ENCODE peak calls at places on chromosomes 13 and 19, in seven cellular contexts. P is transverse colon, V is uterus, R is HCT116, Z is gastrocnemius medialis, S is heart left ventricle, I is Peyer's patch. Q is an unnamed sample.

GRCh38 chr13:19781526-19781925 is 1.2 kb downstream of the PSPC1 start:
- DNase-seq in P (no peak), Z (no peak), R (no peak), S (no peak), I (peak), V (no peak), Q (no peak)

GRCh38 chr19:42048992-42049391 is 21.0 kb downstream of the GRIK5 start:
- DNase-seq in V (no peak), I (peak), R (no peak), P (peak), Z (no peak), S (no peak), Q (no peak)

GRCh38 chr19:47735131-47735530 is 10.2 kb upstream of the NOP53 start:
- DNase-seq in P (no peak), S (no peak), V (no peak), R (no peak), Z (no peak), I (no peak), Q (no peak)

GRCh38 chr13:19052931-19053330 is 128.7 kb downstream of the TUBA3C start:
- DNase-seq in S (no peak), I (no peak), Z (no peak), R (no peak), P (no peak), V (no peak), Q (no peak)

GRCh38 chr19:44582581-44583265 is 30.6 kb upstream of the IGSF23 start:
- DNase-seq in Z (no peak), I (peak), S (no peak), V (no peak), R (peak), P (peak), Q (peak)

GRCh38 chr19:47511681-47512080 is 3.2 kb downstream of the NAPA start:
- DNase-seq in I (no peak), R (no peak), P (no peak), V (peak), Z (peak), S (peak), Q (no peak)

GRCh38 chr19:35557539-35558399 is 5.7 kb downstream of the ATP4A start:
- DNase-seq in V (no peak), R (peak), S (peak), I (peak), Z (no peak), P (peak), Q (no peak)

GRCh38 chr13:99153219-99153618 is 47.4 kb upstream of the UBAC2 start:
- DNase-seq in P (no peak), S (no peak), Z (no peak), I (no peak), R (no peak), V (no peak), Q (no peak)

GRCh38 chr13:98657506-98658085 is 80.7 kb upstream of the STK24 start:
- DNase-seq in P (no peak), I (no peak), Z (no peak), S (no peak), V (no peak), R (no peak), Q (no peak)

GRCh38 chr19:16088351-16088984 is 12.2 kb downstream of the TPM4 start:
- DNase-seq in R (no peak), S (no peak), V (peak), P (no peak), Z (no peak), I (no peak), Q (no peak)

GRCh38 chr19:33260628-33261418 is 35.2 kb upstream of the SLC7A10 start:
- DNase-seq in I (no peak), R (no peak), V (no peak), P (no peak), S (no peak), Z (no peak), Q (no peak)

GRCh38 chr13:28655566-28655965 is 3.4 kb upstream of the POMP start:
- DNase-seq in I (no peak), S (no peak), Z (no peak), V (no peak), P (no peak), R (no peak), Q (no peak)

GRCh38 chr13:40780822-40781401 is 8.5 kb upstream of the SLC25A15 start:
- DNase-seq in V (no peak), R (peak), S (no peak), I (peak), P (no peak), Z (no peak), Q (peak)

GRCh38 chr13:44191504-44192171 is 182.0 kb upstream of the SERP2 start:
- DNase-seq in Z (peak), S (no peak), P (peak), I (peak), V (peak), R (peak), Q (no peak)

GRCh38 chr19:12495002-12495802 is 10.6 kb upstream of the ZNF709 start:
- DNase-seq in P (peak), Z (peak), R (no peak), I (peak), V (peak), S (peak), Q (peak)
- TF ChIP-seq POLR2A in P (peak), Z (peak), R (no peak), I (peak), V (peak), S (peak), Q (peak)

DNA sequence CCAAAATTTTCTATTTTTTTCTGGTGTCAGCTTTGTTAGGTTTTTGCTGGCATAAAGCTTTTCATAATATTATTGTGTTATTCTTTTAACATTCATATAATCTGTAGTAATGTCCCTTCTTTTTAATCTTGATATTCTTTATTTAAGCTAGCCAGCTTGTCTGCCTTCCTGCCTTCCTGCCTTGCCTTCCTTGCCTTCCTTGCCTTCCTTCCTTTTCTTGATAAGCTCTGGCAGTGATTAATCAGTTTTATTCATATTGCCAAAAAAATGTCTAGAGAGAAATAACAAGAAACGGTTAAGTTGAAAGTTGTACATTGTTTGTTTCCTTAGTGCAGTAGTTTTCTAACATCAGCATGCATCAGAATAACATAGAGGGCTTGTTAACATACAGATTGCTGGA is 257.5 kb downstream of the MAB21L1 start:
- DNase-seq in P (no peak), V (no peak), I (no peak), R (no peak), S (no peak), Z (no peak), Q (no peak)
- TF ChIP-seq POLR2A in P (no peak), V (no peak), I (no peak), R (no peak), S (no peak), Z (no peak), Q (no peak)

GRCh38 chr19:13843104-13843921 is 33.6 kb upstream of the NANOS3 start:
- DNase-seq in V (peak), P (peak), I (peak), S (no peak), Z (no peak), R (no peak), Q (no peak)

GRCh38 chr19:13839938-13840750 is 36.8 kb upstream of the NANOS3 start:
- DNase-seq in I (peak), S (peak), Z (no peak), R (no peak), V (peak), P (peak), Q (peak)

GRCh38 chr19:13840751-13841338 is 36.1 kb upstream of the NANOS3 start:
- DNase-seq in V (no peak), P (no peak), R (no peak), I (no peak), Z (no peak), S (no peak), Q (no peak)

GRCh38 chr19:13842294-13843103 is 34.4 kb upstream of the NANOS3 start:
- DNase-seq in R (no peak), S (peak), P (peak), V (peak), I (peak), Z (peak), Q (no peak)

DNA sequence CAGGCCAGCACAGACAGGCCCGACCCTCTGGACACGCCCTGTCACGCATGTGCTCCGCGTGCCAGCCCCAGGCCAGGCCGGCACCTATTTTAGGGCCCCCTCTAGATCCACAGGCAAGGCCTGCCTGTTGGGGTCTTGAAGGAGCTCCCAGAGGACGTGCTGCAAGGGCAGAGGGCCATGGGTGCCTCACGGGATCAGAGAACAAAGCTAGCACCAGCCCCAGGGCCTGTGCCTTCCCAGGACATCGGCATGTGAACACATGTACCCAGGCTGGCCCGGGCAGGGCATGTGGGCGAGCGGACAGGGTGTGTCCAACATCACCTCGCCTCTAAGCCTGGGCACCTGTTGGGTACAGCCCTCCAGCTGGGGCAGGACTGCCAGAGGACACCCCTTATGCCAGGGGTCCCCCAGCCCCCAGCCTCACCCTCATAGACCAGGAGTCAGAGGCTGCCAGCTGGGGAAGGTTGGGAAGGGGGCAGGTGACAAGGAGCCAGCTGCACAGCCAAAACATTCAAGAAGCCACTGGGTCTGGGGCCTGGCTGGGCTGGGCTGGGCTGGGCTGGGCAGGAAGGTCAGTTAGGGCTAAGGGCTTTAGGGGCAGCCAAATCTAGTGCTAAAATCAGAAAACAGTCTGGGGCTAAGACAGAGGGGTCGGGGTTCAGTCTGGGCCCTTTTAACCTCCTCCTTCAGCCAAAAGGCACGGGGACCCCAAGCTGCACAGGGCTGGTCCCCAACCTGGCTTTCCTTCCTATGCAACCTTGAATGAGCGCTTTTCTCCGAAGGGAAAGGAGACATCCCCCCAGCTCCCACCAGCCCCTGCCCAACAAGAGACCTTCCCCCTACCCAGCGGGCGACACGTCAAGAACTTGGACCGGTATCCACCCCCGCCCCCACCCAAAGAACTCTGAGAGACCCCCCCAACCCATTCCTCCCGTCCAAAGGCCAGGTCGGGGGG is 35.3 kb upstream of the NANOS3 start:
- DNase-seq in R (no peak), I (peak), V (no peak), P (peak), S (no peak), Z (peak), Q (no peak)
- TF ChIP-seq POLR2A in R (no peak), I (peak), V (no peak), P (peak), S (peak), Z (peak), Q (peak)

GRCh38 chr19:39407644-39408391 is 1.2 kb downstream of the ZFP36 start:
- DNase-seq in Z (peak), V (peak), P (peak), S (peak), I (peak), R (no peak), Q (no peak)
- TF ChIP-seq POLR2A in Z (peak), V (no peak), P (peak), S (peak), I (peak), R (no peak), Q (no peak)

GRCh38 chr19:48874309-48875135 is 2.3 kb downstream of the PPP1R15A start:
- DNase-seq in Z (no peak), V (peak), I (peak), S (peak), R (no peak), P (peak), Q (no peak)
- TF ChIP-seq POLR2A in Z (no peak), V (no peak), I (no peak), S (no peak), R (no peak), P (no peak), Q (no peak)

GRCh38 chr19:19486343-19487076 is 28.8 kb downstream of the TSSK6 start:
- DNase-seq in R (no peak), Z (no peak), V (no peak), S (peak), I (no peak), P (no peak), Q (no peak)
- TF ChIP-seq POLR2A in R (no peak), Z (no peak), V (no peak), S (no peak), I (no peak), P (no peak), Q (no peak)

GRCh38 chr19:5903054-5903501 is 512 bp downstream of the NDUFA11 start:
- DNase-seq in Z (no peak), V (no peak), S (no peak), P (no peak), R (no peak), I (no peak), Q (peak)

GRCh38 chr19:5903502-5904301 is at the start of gene NDUFA11:
- DNase-seq in S (peak), Z (peak), I (peak), R (peak), V (peak), P (peak), Q (peak)

GRCh38 chr19:5905072-5905778 is 553 bp downstream of the VMAC start:
- DNase-seq in I (no peak), R (no peak), V (no peak), S (no peak), P (no peak), Z (no peak), Q (no peak)

GRCh38 chr19:5907216-5907615 is 2.5 kb downstream of the VMAC start:
- DNase-seq in S (no peak), R (no peak), I (no peak), V (no peak), Z (no peak), P (no peak), Q (no peak)

DNA sequence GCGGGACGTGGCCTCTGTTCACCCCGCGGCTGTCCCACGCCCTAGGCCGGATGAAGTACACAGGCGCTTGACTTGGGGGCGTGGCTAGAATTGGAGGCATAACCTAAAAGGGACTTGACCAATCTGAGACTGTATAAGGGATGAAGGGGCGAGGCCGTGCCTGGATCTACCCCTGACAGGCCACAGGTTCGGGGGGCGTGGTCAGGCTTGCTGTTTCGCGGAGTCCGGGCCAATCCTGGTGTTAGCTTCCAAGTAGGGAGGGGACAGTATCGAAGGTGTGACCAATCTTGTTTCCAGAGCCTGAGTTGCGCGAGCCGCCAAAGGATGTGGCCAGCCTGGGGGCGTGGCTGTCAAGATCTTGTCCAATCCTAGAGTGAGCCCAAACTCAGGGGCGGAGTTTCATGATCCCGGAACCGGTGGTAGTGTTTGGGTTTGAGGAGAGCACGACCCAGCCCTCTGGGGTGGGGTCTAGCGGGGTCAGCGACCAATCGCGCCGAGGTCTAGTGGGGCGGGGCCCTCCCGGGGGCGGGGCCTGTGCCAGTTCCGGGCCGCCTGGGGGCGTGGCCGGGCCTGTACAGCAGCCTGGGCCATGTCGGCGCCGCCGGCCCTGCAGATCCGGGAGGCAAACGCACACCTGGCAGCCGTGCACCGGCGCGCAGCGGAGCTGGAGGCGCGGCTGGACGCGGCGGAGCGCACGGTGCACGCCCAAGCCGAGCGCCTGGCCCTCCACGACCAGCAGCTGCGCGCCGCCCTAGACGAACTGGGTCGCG is at the start of gene VMAC:
- DNase-seq in V (peak), R (peak), Z (peak), P (peak), I (peak), S (peak), Q (peak)
- TF ChIP-seq POLR2A in V (no peak), R (peak), Z (peak), P (peak), I (peak), S (peak), Q (peak)